ENCODE peak calls at places on chromosomes 16 and 17, in ten cellular contexts. R is uterus, L is stomach, F is H1, G is HCT116, N is vagina, Y is suprapubic skin, Q is K562, C is right lobe of liver, W is thyroid gland. I is an unnamed sample.
A peak's percentile ranks its signal among the peaks of the same experiment; 100 is the strongest.

GRCh38 chr16:73066321-73066926 is 18.5 kb upstream of the ZFHX3 start:
- DNase-seq in R (no peak), L (no peak), F (peak; percentile 80), G (no peak), N (no peak), Y (no peak), Q (no peak), C (no peak), W (peak; percentile 23), I (no peak)

GRCh38 chr17:81398170-81398854 is 3.1 kb downstream of the BAHCC1 start:
- DNase-seq in R (no peak), L (no peak), F (no peak), G (no peak), N (no peak), Y (no peak), Q (no peak), C (no peak), W (peak; percentile 66), I (no peak)

GRCh38 chr16:28085376-28086171 is 22.1 kb upstream of the GSG1L start:
- DNase-seq in R (no peak), L (no peak), F (no peak), G (no peak), N (no peak), Y (no peak), Q (no peak), C (no peak), W (no peak), I (no peak)

GRCh38 chr17:42163113-42163512 is 8.3 kb upstream of the RAB5C start:
- DNase-seq in R (no peak), L (no peak), F (peak; percentile 94), G (peak; percentile 18), N (no peak), Y (no peak), Q (peak; percentile 68), C (no peak), W (no peak), I (no peak)

GRCh38 chr17:10744509-10745000 is 14.7 kb upstream of the TMEM220 start:
- DNase-seq in R (no peak), L (peak; percentile 71), F (no peak), G (no peak), N (peak; percentile 76), Y (no peak), Q (no peak), C (no peak), W (no peak), I (no peak)

GRCh38 chr16:89341274-89341673 is 123.8 kb downstream of the ZNF778 start:
- DNase-seq in R (no peak), L (no peak), F (no peak), G (no peak), N (no peak), Y (no peak), Q (no peak), C (no peak), W (no peak), I (no peak)

GRCh38 chr17:41678411-41678906 is 10.2 kb upstream of the EIF1 start:
- DNase-seq in R (no peak), L (no peak), F (no peak), G (no peak), N (no peak), Y (no peak), Q (peak; percentile 68), C (no peak), W (no peak), I (no peak)

GRCh38 chr16:85479972-85480726 is 133.0 kb upstream of the GSE1 start:
- DNase-seq in R (no peak), L (peak; percentile 72), F (peak; percentile 73), G (no peak), N (no peak), Y (no peak), Q (no peak), C (no peak), W (no peak), I (no peak)

GRCh38 chr17:49003557-49004511 is 6.6 kb downstream of the IGF2BP1 start:
- DNase-seq in R (no peak), L (no peak), F (peak; percentile 67), G (no peak), N (peak; percentile 42), Y (peak; percentile 59), Q (peak; percentile 64), C (no peak), W (no peak), I (no peak)

GRCh38 chr17:77453613-77454559 is 313.1 kb downstream of the SEC14L1 start:
- DNase-seq in R (no peak), L (peak; percentile 85), F (no peak), G (no peak), N (no peak), Y (no peak), Q (peak; percentile 79), C (peak; percentile 88), W (no peak), I (peak; percentile 63)

GRCh38 chr17:77456271-77456950 is 315.6 kb downstream of the SEC14L1 start:
- DNase-seq in R (no peak), L (no peak), F (no peak), G (no peak), N (no peak), Y (no peak), Q (no peak), C (no peak), W (no peak), I (no peak)

GRCh38 chr17:77455111-77455877 is 314.5 kb downstream of the SEC14L1 start:
- DNase-seq in R (no peak), L (no peak), F (no peak), G (no peak), N (no peak), Y (no peak), Q (no peak), C (no peak), W (no peak), I (no peak)

GRCh38 chr17:77455878-77456234 is 315.1 kb downstream of the SEC14L1 start:
- DNase-seq in R (no peak), L (no peak), F (no peak), G (no peak), N (no peak), Y (no peak), Q (no peak), C (no peak), W (no peak), I (no peak)

DNA sequence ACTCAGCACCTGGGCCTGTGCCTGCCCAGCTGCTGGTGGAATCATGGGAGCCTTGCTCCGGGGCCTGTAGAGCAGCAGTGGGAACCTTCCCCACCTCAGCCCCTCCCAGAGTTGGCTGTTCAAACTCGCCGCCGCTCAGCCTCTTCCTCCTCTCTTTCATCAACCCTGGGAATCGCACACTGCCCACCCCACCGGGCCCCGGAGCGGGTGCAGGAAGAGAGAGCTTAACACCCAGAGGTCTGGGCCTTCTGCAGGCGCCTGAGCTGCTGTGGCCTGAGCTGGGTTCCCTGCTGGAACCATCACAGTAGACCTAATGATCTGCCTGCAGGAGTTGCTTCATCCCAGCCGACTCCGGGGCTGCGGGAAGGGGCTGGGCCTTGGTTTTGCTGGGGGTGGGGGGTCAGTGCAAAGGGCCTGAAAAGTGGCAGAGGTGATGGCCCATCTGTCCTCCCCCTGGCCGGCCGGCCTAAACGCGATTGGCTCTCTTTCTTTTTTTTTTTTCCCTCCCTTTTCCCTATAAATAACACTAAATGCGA is 313.9 kb downstream of the SEC14L1 start:
- DNase-seq in R (no peak), L (no peak), F (no peak), G (no peak), N (no peak), Y (no peak), Q (no peak), C (no peak), W (no peak), I (no peak)
- H3K27ac ChIP-seq in R (peak overlapping the region; percentile 18), L (peak overlapping the region; percentile 89), F (no peak overlapping the region), G (no peak overlapping the region), N (peak overlapping the region; percentile 89), Y (peak overlapping the region; percentile 51), Q (peak overlapping the region; percentile 70), C (peak overlapping the region; percentile 80), W (no peak overlapping the region), I (peak overlapping the region; percentile 86)

GRCh38 chr17:17121162-17121561 is 78.9 kb downstream of the MPRIP start:
- DNase-seq in R (no peak), L (no peak), F (no peak), G (no peak), N (no peak), Y (no peak), Q (no peak), C (no peak), W (no peak), I (no peak)
- TF ChIP-seq CTCF in R (no peak), L (no peak), F (no peak), G (no peak), N (no peak), Y (no peak), Q (no peak), C (no peak), W (no peak), I (no peak)

GRCh38 chr17:22304667-22305303 is 612.5 kb downstream of the KCNJ18 start:
- DNase-seq in R (no peak), L (no peak), F (no peak), G (no peak), N (no peak), Y (no peak), Q (peak; percentile 68), C (no peak), W (no peak), I (no peak)
- TF ChIP-seq POLR2A in R (no peak), L (no peak), F (no peak), G (no peak), N (no peak), Y (no peak), Q (peak; percentile 68), C (no peak), W (no peak), I (no peak)

GRCh38 chr17:15882058-15882720 is 62.7 kb upstream of the ADORA2B start:
- DNase-seq in R (no peak), L (no peak), F (peak; percentile 61), G (no peak), N (no peak), Y (no peak), Q (peak; percentile 44), C (no peak), W (no peak), I (no peak)
- H3K27ac ChIP-seq in R (no peak overlapping the region), L (no peak overlapping the region), F (no peak overlapping the region), G (no peak overlapping the region), N (no peak overlapping the region), Y (no peak overlapping the region), Q (no peak overlapping the region), C (no peak overlapping the region), W (no peak overlapping the region), I (no peak overlapping the region)

GRCh38 chr16:81214745-81215166 is 23.7 kb upstream of the BCO1 start:
- DNase-seq in R (no peak), L (peak; percentile 38), F (peak; percentile 62), G (peak; percentile 37), N (no peak), Y (no peak), Q (peak; percentile 61), C (peak; percentile 52), W (no peak), I (no peak)
- TF ChIP-seq CTCF in R (no peak), L (no peak), F (peak; percentile 83), G (peak; percentile 85), N (no peak), Y (no peak), Q (peak; percentile 87), C (peak; percentile 18), W (no peak), I (no peak)

GRCh38 chr16:68264128-68265077 is at the start of gene SLC7A6:
- DNase-seq in R (peak; percentile 74), L (peak; percentile 79), F (peak; percentile 86), G (peak; percentile 27), N (no peak), Y (peak; percentile 88), Q (peak; percentile 93), C (peak; percentile 75), W (peak; percentile 74), I (peak; percentile 77)
- TF ChIP-seq POLR2A in R (peak; percentile 78), L (no peak), F (no peak), G (peak; percentile 82), N (no peak), Y (peak; percentile 76), Q (peak; percentile 76), C (peak; percentile 70), W (peak; percentile 80), I (peak; percentile 8)

I was measured in body of pancreas.